ENCODE peak calls at places on chromosomes 16 and 17, in eight cellular contexts. One of them, this sample, is unnamed.

GRCh38 chr17:32519769-32520701 is 33.2 kb downstream of the CDK5R1 start:
- DNase-seq in right atrium auricular region: no peak
- DNase-seq in GM23248: peak; percentile 58
- DNase-seq in thyroid gland: no peak
- DNase-seq in WERI-Rb-1: peak; percentile 63
- DNase-seq in neuronal stem cell: peak; percentile 35
- DNase-seq in cardiac muscle cell: no peak
- DNase-seq in lung: no peak
- DNase-seq in this sample: peak; percentile 31

GRCh38 chr16:54178491-54178976 is 108.1 kb downstream of the IRX3 start:
- DNase-seq in neuronal stem cell: peak; percentile 11
- DNase-seq in WERI-Rb-1: peak; percentile 71
- DNase-seq in right atrium auricular region: no peak
- DNase-seq in cardiac muscle cell: peak; percentile 92
- DNase-seq in lung: no peak
- DNase-seq in GM23248: no peak
- DNase-seq in thyroid gland: no peak
- DNase-seq in this sample: no peak

GRCh38 chr16:84176192-84177053 is 10.4 kb downstream of the TAF1C start:
- DNase-seq in lung: no peak
- DNase-seq in right atrium auricular region: no peak
- DNase-seq in cardiac muscle cell: no peak
- DNase-seq in GM23248: no peak
- DNase-seq in neuronal stem cell: no peak
- DNase-seq in thyroid gland: no peak
- DNase-seq in WERI-Rb-1: no peak
- DNase-seq in this sample: no peak

GRCh38 chr16:81366316-81366932 is 51.7 kb downstream of the GAN start:
- DNase-seq in WERI-Rb-1: no peak
- DNase-seq in lung: no peak
- DNase-seq in right atrium auricular region: no peak
- DNase-seq in thyroid gland: no peak
- DNase-seq in neuronal stem cell: peak; percentile 21
- DNase-seq in GM23248: peak; percentile 70
- DNase-seq in cardiac muscle cell: peak; percentile 57
- DNase-seq in this sample: peak; percentile 58

GRCh38 chr16:89187337-89188063 is 12.8 kb downstream of the SLC22A31 start:
- DNase-seq in WERI-Rb-1: no peak
- DNase-seq in GM23248: peak; percentile 67
- DNase-seq in cardiac muscle cell: peak; percentile 33
- DNase-seq in neuronal stem cell: no peak
- DNase-seq in right atrium auricular region: no peak
- DNase-seq in thyroid gland: no peak
- DNase-seq in lung: no peak
- DNase-seq in this sample: no peak

GRCh38 chr16:77784441-77785356 is 3.7 kb upstream of the VAT1L start:
- DNase-seq in thyroid gland: no peak
- DNase-seq in GM23248: peak; percentile 42
- DNase-seq in right atrium auricular region: no peak
- DNase-seq in cardiac muscle cell: no peak
- DNase-seq in lung: no peak
- DNase-seq in WERI-Rb-1: no peak
- DNase-seq in neuronal stem cell: no peak
- DNase-seq in this sample: no peak

GRCh38 chr16:80147021-80147680 is 393.6 kb upstream of the DYNLRB2 start:
- DNase-seq in neuronal stem cell: no peak
- DNase-seq in WERI-Rb-1: no peak
- DNase-seq in lung: no peak
- DNase-seq in GM23248: peak; percentile 79
- DNase-seq in thyroid gland: no peak
- DNase-seq in cardiac muscle cell: no peak
- DNase-seq in right atrium auricular region: no peak
- DNase-seq in this sample: no peak

GRCh38 chr17:19533036-19533717 is 477 bp upstream of the SLC47A1 start:
- DNase-seq in lung: no peak
- DNase-seq in WERI-Rb-1: no peak
- DNase-seq in cardiac muscle cell: no peak
- DNase-seq in thyroid gland: no peak
- DNase-seq in GM23248: no peak
- DNase-seq in right atrium auricular region: no peak
- DNase-seq in neuronal stem cell: no peak
- DNase-seq in this sample: no peak

GRCh38 chr17:76630151-76630550 is 13.4 kb downstream of the ST6GALNAC1 start:
- DNase-seq in thyroid gland: no peak
- DNase-seq in GM23248: no peak
- DNase-seq in lung: no peak
- DNase-seq in WERI-Rb-1: no peak
- DNase-seq in cardiac muscle cell: no peak
- DNase-seq in right atrium auricular region: no peak
- DNase-seq in neuronal stem cell: no peak
- DNase-seq in this sample: no peak

GRCh38 chr16:47142469-47143328 is 1.0 kb downstream of the NETO2 start:
- DNase-seq in WERI-Rb-1: peak; percentile 23
- DNase-seq in thyroid gland: peak; percentile 33
- DNase-seq in lung: no peak
- DNase-seq in GM23248: peak; percentile 61
- DNase-seq in right atrium auricular region: no peak
- DNase-seq in cardiac muscle cell: peak; percentile 63
- DNase-seq in neuronal stem cell: peak; percentile 46
- DNase-seq in this sample: peak; percentile 55

GRCh38 chr16:88977028-88977844 is at the start of gene CBFA2T3:
- DNase-seq in lung: peak; percentile 76
- DNase-seq in thyroid gland: peak; percentile 49
- DNase-seq in neuronal stem cell: no peak
- DNase-seq in cardiac muscle cell: no peak
- DNase-seq in right atrium auricular region: peak; percentile 66
- DNase-seq in GM23248: no peak
- DNase-seq in WERI-Rb-1: no peak
- DNase-seq in this sample: no peak

GRCh38 chr16:27326738-27327585 is 13.2 kb downstream of the IL4R start:
- DNase-seq in neuronal stem cell: no peak
- DNase-seq in cardiac muscle cell: peak; percentile 84
- DNase-seq in WERI-Rb-1: peak; percentile 99
- DNase-seq in thyroid gland: peak; percentile 87
- DNase-seq in lung: peak; percentile 83
- DNase-seq in right atrium auricular region: peak; percentile 95
- DNase-seq in GM23248: peak; percentile 99
- DNase-seq in this sample: peak; percentile 90

GRCh38 chr16:48420437-48420836 is 35.2 kb upstream of the SIAH1 start:
- DNase-seq in GM23248: no peak
- DNase-seq in cardiac muscle cell: no peak
- DNase-seq in right atrium auricular region: no peak
- DNase-seq in thyroid gland: no peak
- DNase-seq in WERI-Rb-1: no peak
- DNase-seq in neuronal stem cell: no peak
- DNase-seq in lung: no peak
- DNase-seq in this sample: no peak

GRCh38 chr16:55842369-55843104 is 9.6 kb upstream of the CES1 start:
- DNase-seq in thyroid gland: peak; percentile 3
- DNase-seq in neuronal stem cell: peak; percentile 51
- DNase-seq in right atrium auricular region: no peak
- DNase-seq in GM23248: peak; percentile 63
- DNase-seq in lung: no peak
- DNase-seq in cardiac muscle cell: peak; percentile 69
- DNase-seq in WERI-Rb-1: peak; percentile 25
- DNase-seq in this sample: peak; percentile 41

GRCh38 chr17:77118251-77118928 is 22.4 kb upstream of the SEC14L1 start:
- DNase-seq in right atrium auricular region: no peak
- DNase-seq in WERI-Rb-1: no peak
- DNase-seq in thyroid gland: no peak
- DNase-seq in cardiac muscle cell: peak; percentile 54
- DNase-seq in neuronal stem cell: no peak
- DNase-seq in GM23248: no peak
- DNase-seq in lung: no peak
- DNase-seq in this sample: no peak

GRCh38 chr16:61382435-61382834 is 653.8 kb downstream of the CDH8 start:
- DNase-seq in WERI-Rb-1: no peak
- DNase-seq in neuronal stem cell: peak; percentile 11
- DNase-seq in right atrium auricular region: no peak
- DNase-seq in cardiac muscle cell: no peak
- DNase-seq in thyroid gland: no peak
- DNase-seq in lung: no peak
- DNase-seq in GM23248: no peak
- DNase-seq in this sample: no peak

GRCh38 chr17:57142925-57143324 is 57.9 kb downstream of the AKAP1 start:
- DNase-seq in WERI-Rb-1: no peak
- DNase-seq in lung: no peak
- DNase-seq in GM23248: peak; percentile 44
- DNase-seq in right atrium auricular region: no peak
- DNase-seq in cardiac muscle cell: no peak
- DNase-seq in thyroid gland: no peak
- DNase-seq in neuronal stem cell: no peak
- DNase-seq in this sample: no peak

GRCh38 chr17:28881533-28882056 is 15.9 kb downstream of the FLOT2 start:
- DNase-seq in neuronal stem cell: no peak
- DNase-seq in right atrium auricular region: no peak
- DNase-seq in thyroid gland: no peak
- DNase-seq in WERI-Rb-1: no peak
- DNase-seq in GM23248: no peak
- DNase-seq in cardiac muscle cell: no peak
- DNase-seq in lung: no peak
- DNase-seq in this sample: no peak

GRCh38 chr16:56520251-56520577 is 390 bp upstream of the BBS2 start:
- DNase-seq in cardiac muscle cell: no peak
- DNase-seq in WERI-Rb-1: no peak
- DNase-seq in GM23248: no peak
- DNase-seq in thyroid gland: no peak
- DNase-seq in lung: no peak
- DNase-seq in right atrium auricular region: no peak
- DNase-seq in neuronal stem cell: no peak
- DNase-seq in this sample: no peak

GRCh38 chr16:48911700-48912099 is 301.7 kb upstream of the N4BP1 start:
- DNase-seq in right atrium auricular region: no peak
- DNase-seq in neuronal stem cell: no peak
- DNase-seq in thyroid gland: peak; percentile 24
- DNase-seq in GM23248: peak; percentile 24
- DNase-seq in cardiac muscle cell: peak; percentile 41
- DNase-seq in lung: no peak
- DNase-seq in WERI-Rb-1: no peak
- DNase-seq in this sample: no peak

GRCh38 chr16:49350265-49351103 is 23.1 kb upstream of the C16orf78 start:
- DNase-seq in neuronal stem cell: peak; percentile 62
- DNase-seq in cardiac muscle cell: peak; percentile 62
- DNase-seq in WERI-Rb-1: peak; percentile 66
- DNase-seq in thyroid gland: peak; percentile 65
- DNase-seq in lung: peak; percentile 65
- DNase-seq in GM23248: peak; percentile 59
- DNase-seq in right atrium auricular region: peak; percentile 73
- DNase-seq in this sample: peak; percentile 23

GRCh38 chr17:77279448-77280303 is 138.9 kb downstream of the SEC14L1 start:
- DNase-seq in neuronal stem cell: no peak
- DNase-seq in thyroid gland: no peak
- DNase-seq in right atrium auricular region: no peak
- DNase-seq in lung: peak; percentile 62
- DNase-seq in WERI-Rb-1: peak; percentile 65
- DNase-seq in cardiac muscle cell: peak; percentile 62
- DNase-seq in GM23248: no peak
- DNase-seq in this sample: peak; percentile 83

DNA sequence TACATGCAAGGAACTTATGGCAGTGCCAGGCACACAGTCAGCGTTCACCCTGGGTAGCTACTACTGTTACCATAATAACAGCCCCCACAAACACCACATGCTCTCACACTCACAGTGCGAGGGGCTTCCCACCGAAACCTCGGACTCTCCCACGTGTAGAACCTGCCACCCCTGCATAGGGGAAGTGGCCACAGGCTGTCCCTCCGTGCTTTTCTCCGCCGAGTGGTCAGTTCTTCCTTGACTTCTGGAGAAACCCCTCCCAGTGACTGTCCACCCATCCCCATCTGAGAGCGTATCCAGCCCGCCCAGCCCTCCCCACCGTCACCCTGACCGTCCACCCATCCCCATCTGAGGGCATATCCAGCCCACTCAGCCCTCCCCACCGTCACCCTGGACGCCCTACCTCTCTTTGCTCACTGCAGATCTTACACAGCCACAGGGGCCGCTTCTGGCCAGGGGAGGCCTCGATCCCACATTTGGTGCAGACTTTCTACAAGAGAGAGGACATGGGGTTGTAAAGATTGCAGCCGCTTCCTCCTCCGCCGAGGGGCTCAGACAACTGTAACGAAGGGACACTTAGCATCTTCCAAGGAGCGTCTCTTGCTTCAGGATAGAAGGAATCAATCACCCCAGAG is 71.1 kb downstream of the RPH3AL start:
- DNase-seq in GM23248: no peak
- DNase-seq in lung: no peak
- DNase-seq in thyroid gland: no peak
- DNase-seq in cardiac muscle cell: no peak
- DNase-seq in WERI-Rb-1: no peak
- DNase-seq in neuronal stem cell: no peak
- DNase-seq in right atrium auricular region: no peak
- DNase-seq in this sample: no peak
- H3K27me3 ChIP-seq in GM23248: no peaks in the 10 kb centered on the region
- H3K27me3 ChIP-seq in lung: no peaks in the 10 kb centered on the region
- H3K27me3 ChIP-seq in thyroid gland: no peaks in the 10 kb centered on the region
- H3K27me3 ChIP-seq in cardiac muscle cell: no peaks in the 10 kb centered on the region
- H3K27me3 ChIP-seq in WERI-Rb-1: no peaks in the 10 kb centered on the region
- H3K27me3 ChIP-seq in neuronal stem cell: no peaks in the 10 kb centered on the region
- H3K27me3 ChIP-seq in right atrium auricular region: no peaks in the 10 kb centered on the region
- H3K27me3 ChIP-seq in this sample: no peaks in the 10 kb centered on the region

GRCh38 chr17:3260600-3260999 is 37.6 kb downstream of the OR3A1 start:
- DNase-seq in lung: no peak
- DNase-seq in WERI-Rb-1: no peak
- DNase-seq in right atrium auricular region: no peak
- DNase-seq in thyroid gland: no peak
- DNase-seq in cardiac muscle cell: no peak
- DNase-seq in neuronal stem cell: no peak
- DNase-seq in GM23248: no peak
- DNase-seq in this sample: no peak
- H3K27me3 ChIP-seq in lung: no peaks in the 10 kb centered on the region
- H3K27me3 ChIP-seq in WERI-Rb-1: peaks cover 87% of the 10 kb centered on the region
- H3K27me3 ChIP-seq in right atrium auricular region: no peaks in the 10 kb centered on the region
- H3K27me3 ChIP-seq in thyroid gland: no peaks in the 10 kb centered on the region
- H3K27me3 ChIP-seq in cardiac muscle cell: no peaks in the 10 kb centered on the region
- H3K27me3 ChIP-seq in neuronal stem cell: no peaks in the 10 kb centered on the region
- H3K27me3 ChIP-seq in GM23248: no peaks in the 10 kb centered on the region
- H3K27me3 ChIP-seq in this sample: no peaks in the 10 kb centered on the region

GRCh38 chr17:39097159-39097519 is 54.3 kb downstream of the PLXDC1 start:
- DNase-seq in right atrium auricular region: no peak
- DNase-seq in GM23248: no peak
- DNase-seq in lung: no peak
- DNase-seq in neuronal stem cell: no peak
- DNase-seq in thyroid gland: no peak
- DNase-seq in WERI-Rb-1: peak; percentile 77
- DNase-seq in cardiac muscle cell: no peak
- DNase-seq in this sample: no peak
- H3K27me3 ChIP-seq in right atrium auricular region: no peaks in the 10 kb centered on the region
- H3K27me3 ChIP-seq in GM23248: no peaks in the 10 kb centered on the region
- H3K27me3 ChIP-seq in lung: no peaks in the 10 kb centered on the region
- H3K27me3 ChIP-seq in neuronal stem cell: no peaks in the 10 kb centered on the region
- H3K27me3 ChIP-seq in thyroid gland: no peaks in the 10 kb centered on the region
- H3K27me3 ChIP-seq in WERI-Rb-1: no peaks in the 10 kb centered on the region
- H3K27me3 ChIP-seq in cardiac muscle cell: no peaks in the 10 kb centered on the region
- H3K27me3 ChIP-seq in this sample: peaks cover 16% of the 10 kb centered on the region

DNA sequence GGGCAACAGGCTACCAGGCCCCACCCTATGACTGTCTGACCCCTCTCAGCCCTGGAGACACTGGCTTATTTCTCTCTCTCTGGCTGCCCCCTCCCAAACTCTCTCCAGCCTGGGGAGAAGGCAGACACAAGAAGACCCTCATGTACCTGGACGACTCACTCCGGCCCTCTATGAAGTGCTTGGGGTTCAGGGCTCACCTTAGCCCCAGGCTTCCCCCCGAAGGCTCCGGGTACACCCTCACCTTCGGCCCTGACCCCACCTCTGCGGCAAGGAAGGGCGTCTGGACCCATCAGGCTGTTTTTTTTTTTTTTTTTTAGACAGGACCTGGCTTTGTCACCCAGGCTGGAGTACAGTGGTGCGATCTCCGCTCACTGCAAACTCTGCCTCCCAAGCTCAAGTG is 906 bp upstream of the CARMIL2 start:
- DNase-seq in thyroid gland: no peak
- DNase-seq in GM23248: no peak
- DNase-seq in neuronal stem cell: no peak
- DNase-seq in cardiac muscle cell: no peak
- DNase-seq in WERI-Rb-1: no peak
- DNase-seq in lung: no peak
- DNase-seq in right atrium auricular region: no peak
- DNase-seq in this sample: no peak
- H3K27me3 ChIP-seq in thyroid gland: peaks cover 17% of the 10 kb centered on the region
- H3K27me3 ChIP-seq in GM23248: peaks cover 20% of the 10 kb centered on the region
- H3K27me3 ChIP-seq in neuronal stem cell: no peaks in the 10 kb centered on the region
- H3K27me3 ChIP-seq in cardiac muscle cell: peaks cover 64% of the 10 kb centered on the region
- H3K27me3 ChIP-seq in WERI-Rb-1: no peaks in the 10 kb centered on the region
- H3K27me3 ChIP-seq in lung: no peaks in the 10 kb centered on the region
- H3K27me3 ChIP-seq in right atrium auricular region: peaks cover 7% of the 10 kb centered on the region
- H3K27me3 ChIP-seq in this sample: peaks cover 21% of the 10 kb centered on the region